ENCODE peak calls at places on chromosomes 2 and 18, in ten cellular contexts. One of them, this sample, is unnamed.

GRCh38 chr2:240959214-240959940 is 39.0 kb upstream of the SNED1 start:
- DNase-seq in foreskin fibroblast: no peak
- DNase-seq in A549: no peak
- DNase-seq in C1 segment of cervical spinal cord: no peak
- DNase-seq in stimulated activated CD4-positive, alpha-beta T cell treated with anti-CD3 and anti-CD28 coated beads, Interleukin-2, amount 100 ng/mL, for 48 hours: no peak
- DNase-seq in AG09309: no peak
- DNase-seq in stimulated activated CD8-positive, alpha-beta memory T cell treated with anti-CD3 and anti-CD28 coated beads, Interleukin-7, amount 100 ng/mL, for 24 hours: no peak
- DNase-seq in NCI-H774: no peak
- DNase-seq in fibroblast of gingiva: no peak
- DNase-seq in H7: peak
- DNase-seq in this sample: no peak

GRCh38 chr2:107263596-107264090 is 377.7 kb upstream of the ST6GAL2 start:
- DNase-seq in foreskin fibroblast: no peak
- DNase-seq in A549: no peak
- DNase-seq in C1 segment of cervical spinal cord: no peak
- DNase-seq in stimulated activated CD4-positive, alpha-beta T cell treated with anti-CD3 and anti-CD28 coated beads, Interleukin-2, amount 100 ng/mL, for 48 hours: no peak
- DNase-seq in AG09309: no peak
- DNase-seq in stimulated activated CD8-positive, alpha-beta memory T cell treated with anti-CD3 and anti-CD28 coated beads, Interleukin-7, amount 100 ng/mL, for 24 hours: no peak
- DNase-seq in NCI-H774: no peak
- DNase-seq in fibroblast of gingiva: no peak
- DNase-seq in H7: no peak
- DNase-seq in this sample: no peak

GRCh38 chr2:238299803-238300202 is 11.4 kb upstream of the PER2 start:
- DNase-seq in foreskin fibroblast: no peak
- DNase-seq in A549: peak
- DNase-seq in C1 segment of cervical spinal cord: no peak
- DNase-seq in stimulated activated CD4-positive, alpha-beta T cell treated with anti-CD3 and anti-CD28 coated beads, Interleukin-2, amount 100 ng/mL, for 48 hours: no peak
- DNase-seq in AG09309: no peak
- DNase-seq in stimulated activated CD8-positive, alpha-beta memory T cell treated with anti-CD3 and anti-CD28 coated beads, Interleukin-7, amount 100 ng/mL, for 24 hours: no peak
- DNase-seq in NCI-H774: no peak
- DNase-seq in fibroblast of gingiva: peak
- DNase-seq in H7: no peak
- DNase-seq in this sample: no peak

GRCh38 chr2:130366720-130367119 is 10.9 kb downstream of the PTPN18 start:
- DNase-seq in foreskin fibroblast: no peak
- DNase-seq in A549: no peak
- DNase-seq in C1 segment of cervical spinal cord: no peak
- DNase-seq in stimulated activated CD4-positive, alpha-beta T cell treated with anti-CD3 and anti-CD28 coated beads, Interleukin-2, amount 100 ng/mL, for 48 hours: no peak
- DNase-seq in AG09309: no peak
- DNase-seq in stimulated activated CD8-positive, alpha-beta memory T cell treated with anti-CD3 and anti-CD28 coated beads, Interleukin-7, amount 100 ng/mL, for 24 hours: no peak
- DNase-seq in NCI-H774: peak
- DNase-seq in fibroblast of gingiva: no peak
- DNase-seq in H7: no peak
- DNase-seq in this sample: no peak

GRCh38 chr18:79798999-79799370 is 1.2 kb downstream of the KCNG2 start:
- DNase-seq in foreskin fibroblast: no peak
- DNase-seq in A549: no peak
- DNase-seq in C1 segment of cervical spinal cord: no peak
- DNase-seq in stimulated activated CD4-positive, alpha-beta T cell treated with anti-CD3 and anti-CD28 coated beads, Interleukin-2, amount 100 ng/mL, for 48 hours: no peak
- DNase-seq in AG09309: no peak
- DNase-seq in stimulated activated CD8-positive, alpha-beta memory T cell treated with anti-CD3 and anti-CD28 coated beads, Interleukin-7, amount 100 ng/mL, for 24 hours: no peak
- DNase-seq in NCI-H774: no peak
- DNase-seq in fibroblast of gingiva: no peak
- DNase-seq in H7: peak
- DNase-seq in this sample: no peak

GRCh38 chr2:196653843-196654242 is 14.3 kb downstream of the CCDC150 start:
- DNase-seq in foreskin fibroblast: no peak
- DNase-seq in A549: no peak
- DNase-seq in C1 segment of cervical spinal cord: no peak
- DNase-seq in stimulated activated CD4-positive, alpha-beta T cell treated with anti-CD3 and anti-CD28 coated beads, Interleukin-2, amount 100 ng/mL, for 48 hours: no peak
- DNase-seq in AG09309: no peak
- DNase-seq in stimulated activated CD8-positive, alpha-beta memory T cell treated with anti-CD3 and anti-CD28 coated beads, Interleukin-7, amount 100 ng/mL, for 24 hours: no peak
- DNase-seq in NCI-H774: no peak
- DNase-seq in fibroblast of gingiva: no peak
- DNase-seq in H7: no peak
- DNase-seq in this sample: no peak

GRCh38 chr2:195535911-195536522 is 121.0 kb upstream of the SLC39A10 start:
- DNase-seq in foreskin fibroblast: no peak
- DNase-seq in A549: no peak
- DNase-seq in C1 segment of cervical spinal cord: no peak
- DNase-seq in stimulated activated CD4-positive, alpha-beta T cell treated with anti-CD3 and anti-CD28 coated beads, Interleukin-2, amount 100 ng/mL, for 48 hours: peak
- DNase-seq in AG09309: no peak
- DNase-seq in stimulated activated CD8-positive, alpha-beta memory T cell treated with anti-CD3 and anti-CD28 coated beads, Interleukin-7, amount 100 ng/mL, for 24 hours: peak
- DNase-seq in NCI-H774: no peak
- DNase-seq in fibroblast of gingiva: no peak
- DNase-seq in H7: no peak
- DNase-seq in this sample: peak

GRCh38 chr2:102147935-102148334 is 5.4 kb downstream of the IL1R1 start:
- DNase-seq in foreskin fibroblast: no peak
- DNase-seq in A549: no peak
- DNase-seq in C1 segment of cervical spinal cord: no peak
- DNase-seq in stimulated activated CD4-positive, alpha-beta T cell treated with anti-CD3 and anti-CD28 coated beads, Interleukin-2, amount 100 ng/mL, for 48 hours: peak
- DNase-seq in AG09309: no peak
- DNase-seq in stimulated activated CD8-positive, alpha-beta memory T cell treated with anti-CD3 and anti-CD28 coated beads, Interleukin-7, amount 100 ng/mL, for 24 hours: peak
- DNase-seq in NCI-H774: no peak
- DNase-seq in fibroblast of gingiva: no peak
- DNase-seq in H7: no peak
- DNase-seq in this sample: no peak

GRCh38 chr18:74616494-74616893 is 18.8 kb downstream of the ZNF407 start:
- DNase-seq in foreskin fibroblast: no peak
- DNase-seq in A549: no peak
- DNase-seq in C1 segment of cervical spinal cord: no peak
- DNase-seq in stimulated activated CD4-positive, alpha-beta T cell treated with anti-CD3 and anti-CD28 coated beads, Interleukin-2, amount 100 ng/mL, for 48 hours: no peak
- DNase-seq in AG09309: no peak
- DNase-seq in stimulated activated CD8-positive, alpha-beta memory T cell treated with anti-CD3 and anti-CD28 coated beads, Interleukin-7, amount 100 ng/mL, for 24 hours: no peak
- DNase-seq in NCI-H774: no peak
- DNase-seq in fibroblast of gingiva: no peak
- DNase-seq in H7: no peak
- DNase-seq in this sample: no peak

GRCh38 chr2:55165567-55165966 is 66.5 kb downstream of the CLHC1 start:
- DNase-seq in foreskin fibroblast: peak
- DNase-seq in A549: no peak
- DNase-seq in C1 segment of cervical spinal cord: no peak
- DNase-seq in stimulated activated CD4-positive, alpha-beta T cell treated with anti-CD3 and anti-CD28 coated beads, Interleukin-2, amount 100 ng/mL, for 48 hours: no peak
- DNase-seq in AG09309: no peak
- DNase-seq in stimulated activated CD8-positive, alpha-beta memory T cell treated with anti-CD3 and anti-CD28 coated beads, Interleukin-7, amount 100 ng/mL, for 24 hours: no peak
- DNase-seq in NCI-H774: no peak
- DNase-seq in fibroblast of gingiva: peak
- DNase-seq in H7: no peak
- DNase-seq in this sample: no peak

GRCh38 chr2:227163445-227163997 is 484 bp downstream of the COL4A4 start:
- DNase-seq in foreskin fibroblast: no peak
- DNase-seq in A549: peak
- DNase-seq in C1 segment of cervical spinal cord: no peak
- DNase-seq in stimulated activated CD4-positive, alpha-beta T cell treated with anti-CD3 and anti-CD28 coated beads, Interleukin-2, amount 100 ng/mL, for 48 hours: no peak
- DNase-seq in AG09309: no peak
- DNase-seq in stimulated activated CD8-positive, alpha-beta memory T cell treated with anti-CD3 and anti-CD28 coated beads, Interleukin-7, amount 100 ng/mL, for 24 hours: no peak
- DNase-seq in NCI-H774: no peak
- DNase-seq in fibroblast of gingiva: no peak
- DNase-seq in H7: peak
- DNase-seq in this sample: no peak

GRCh38 chr18:22606563-22607283 is 189.0 kb upstream of the CTAGE1 start:
- DNase-seq in foreskin fibroblast: no peak
- DNase-seq in A549: no peak
- DNase-seq in C1 segment of cervical spinal cord: no peak
- DNase-seq in stimulated activated CD4-positive, alpha-beta T cell treated with anti-CD3 and anti-CD28 coated beads, Interleukin-2, amount 100 ng/mL, for 48 hours: no peak
- DNase-seq in AG09309: no peak
- DNase-seq in stimulated activated CD8-positive, alpha-beta memory T cell treated with anti-CD3 and anti-CD28 coated beads, Interleukin-7, amount 100 ng/mL, for 24 hours: no peak
- DNase-seq in NCI-H774: no peak
- DNase-seq in fibroblast of gingiva: no peak
- DNase-seq in H7: peak
- DNase-seq in this sample: no peak

GRCh38 chr2:5057895-5058294 is 634.3 kb upstream of the SOX11 start:
- DNase-seq in foreskin fibroblast: no peak
- DNase-seq in A549: no peak
- DNase-seq in C1 segment of cervical spinal cord: no peak
- DNase-seq in stimulated activated CD4-positive, alpha-beta T cell treated with anti-CD3 and anti-CD28 coated beads, Interleukin-2, amount 100 ng/mL, for 48 hours: no peak
- DNase-seq in AG09309: no peak
- DNase-seq in stimulated activated CD8-positive, alpha-beta memory T cell treated with anti-CD3 and anti-CD28 coated beads, Interleukin-7, amount 100 ng/mL, for 24 hours: no peak
- DNase-seq in NCI-H774: peak
- DNase-seq in fibroblast of gingiva: no peak
- DNase-seq in H7: no peak
- DNase-seq in this sample: no peak

GRCh38 chr2:105329561-105330495 is at the start of gene TGFBRAP1:
- DNase-seq in foreskin fibroblast: peak
- DNase-seq in A549: peak
- DNase-seq in C1 segment of cervical spinal cord: peak
- DNase-seq in stimulated activated CD4-positive, alpha-beta T cell treated with anti-CD3 and anti-CD28 coated beads, Interleukin-2, amount 100 ng/mL, for 48 hours: peak
- DNase-seq in AG09309: no peak
- DNase-seq in stimulated activated CD8-positive, alpha-beta memory T cell treated with anti-CD3 and anti-CD28 coated beads, Interleukin-7, amount 100 ng/mL, for 24 hours: no peak
- DNase-seq in NCI-H774: peak
- DNase-seq in fibroblast of gingiva: peak
- DNase-seq in H7: peak
- DNase-seq in this sample: peak

GRCh38 chr18:41524674-41525470 is 430.2 kb upstream of the PIK3C3 start:
- DNase-seq in foreskin fibroblast: no peak
- DNase-seq in A549: no peak
- DNase-seq in C1 segment of cervical spinal cord: no peak
- DNase-seq in stimulated activated CD4-positive, alpha-beta T cell treated with anti-CD3 and anti-CD28 coated beads, Interleukin-2, amount 100 ng/mL, for 48 hours: no peak
- DNase-seq in AG09309: no peak
- DNase-seq in stimulated activated CD8-positive, alpha-beta memory T cell treated with anti-CD3 and anti-CD28 coated beads, Interleukin-7, amount 100 ng/mL, for 24 hours: no peak
- DNase-seq in NCI-H774: no peak
- DNase-seq in fibroblast of gingiva: no peak
- DNase-seq in H7: no peak
- DNase-seq in this sample: no peak

GRCh38 chr2:17538022-17538843 is 2.3 kb upstream of the VSNL1 start:
- DNase-seq in foreskin fibroblast: peak
- DNase-seq in A549: peak
- DNase-seq in C1 segment of cervical spinal cord: no peak
- DNase-seq in stimulated activated CD4-positive, alpha-beta T cell treated with anti-CD3 and anti-CD28 coated beads, Interleukin-2, amount 100 ng/mL, for 48 hours: no peak
- DNase-seq in AG09309: no peak
- DNase-seq in stimulated activated CD8-positive, alpha-beta memory T cell treated with anti-CD3 and anti-CD28 coated beads, Interleukin-7, amount 100 ng/mL, for 24 hours: no peak
- DNase-seq in NCI-H774: no peak
- DNase-seq in fibroblast of gingiva: no peak
- DNase-seq in H7: peak
- DNase-seq in this sample: no peak

GRCh38 chr18:32772580-32773186 is at the start of gene KLHL14:
- DNase-seq in foreskin fibroblast: no peak
- DNase-seq in A549: no peak
- DNase-seq in C1 segment of cervical spinal cord: no peak
- DNase-seq in stimulated activated CD4-positive, alpha-beta T cell treated with anti-CD3 and anti-CD28 coated beads, Interleukin-2, amount 100 ng/mL, for 48 hours: no peak
- DNase-seq in AG09309: no peak
- DNase-seq in stimulated activated CD8-positive, alpha-beta memory T cell treated with anti-CD3 and anti-CD28 coated beads, Interleukin-7, amount 100 ng/mL, for 24 hours: no peak
- DNase-seq in NCI-H774: no peak
- DNase-seq in fibroblast of gingiva: no peak
- DNase-seq in H7: peak
- DNase-seq in this sample: no peak

GRCh38 chr2:113850687-113851086 is 39.2 kb upstream of the ACTR3 start:
- DNase-seq in foreskin fibroblast: no peak
- DNase-seq in A549: no peak
- DNase-seq in C1 segment of cervical spinal cord: no peak
- DNase-seq in stimulated activated CD4-positive, alpha-beta T cell treated with anti-CD3 and anti-CD28 coated beads, Interleukin-2, amount 100 ng/mL, for 48 hours: no peak
- DNase-seq in AG09309: no peak
- DNase-seq in stimulated activated CD8-positive, alpha-beta memory T cell treated with anti-CD3 and anti-CD28 coated beads, Interleukin-7, amount 100 ng/mL, for 24 hours: no peak
- DNase-seq in NCI-H774: no peak
- DNase-seq in fibroblast of gingiva: no peak
- DNase-seq in H7: no peak
- DNase-seq in this sample: no peak

GRCh38 chr2:230873670-230874401 is 9.1 kb downstream of the ITM2C start:
- DNase-seq in foreskin fibroblast: no peak
- DNase-seq in A549: no peak
- DNase-seq in C1 segment of cervical spinal cord: no peak
- DNase-seq in stimulated activated CD4-positive, alpha-beta T cell treated with anti-CD3 and anti-CD28 coated beads, Interleukin-2, amount 100 ng/mL, for 48 hours: no peak
- DNase-seq in AG09309: no peak
- DNase-seq in stimulated activated CD8-positive, alpha-beta memory T cell treated with anti-CD3 and anti-CD28 coated beads, Interleukin-7, amount 100 ng/mL, for 24 hours: no peak
- DNase-seq in NCI-H774: no peak
- DNase-seq in fibroblast of gingiva: no peak
- DNase-seq in H7: no peak
- DNase-seq in this sample: no peak

GRCh38 chr2:77823028-77823427 is 300.9 kb upstream of the LRRTM4 start:
- DNase-seq in foreskin fibroblast: no peak
- DNase-seq in A549: no peak
- DNase-seq in C1 segment of cervical spinal cord: no peak
- DNase-seq in stimulated activated CD4-positive, alpha-beta T cell treated with anti-CD3 and anti-CD28 coated beads, Interleukin-2, amount 100 ng/mL, for 48 hours: no peak
- DNase-seq in AG09309: no peak
- DNase-seq in stimulated activated CD8-positive, alpha-beta memory T cell treated with anti-CD3 and anti-CD28 coated beads, Interleukin-7, amount 100 ng/mL, for 24 hours: no peak
- DNase-seq in NCI-H774: no peak
- DNase-seq in fibroblast of gingiva: no peak
- DNase-seq in H7: no peak
- DNase-seq in this sample: no peak

GRCh38 chr2:75464348-75464946 is 96.3 kb downstream of the EVA1A start:
- DNase-seq in foreskin fibroblast: peak
- DNase-seq in A549: peak
- DNase-seq in C1 segment of cervical spinal cord: no peak
- DNase-seq in stimulated activated CD4-positive, alpha-beta T cell treated with anti-CD3 and anti-CD28 coated beads, Interleukin-2, amount 100 ng/mL, for 48 hours: no peak
- DNase-seq in AG09309: no peak
- DNase-seq in stimulated activated CD8-positive, alpha-beta memory T cell treated with anti-CD3 and anti-CD28 coated beads, Interleukin-7, amount 100 ng/mL, for 24 hours: no peak
- DNase-seq in NCI-H774: peak
- DNase-seq in fibroblast of gingiva: peak
- DNase-seq in H7: no peak
- DNase-seq in this sample: no peak

GRCh38 chr2:237673130-237673921 is 45.9 kb downstream of the LRRFIP1 start:
- DNase-seq in foreskin fibroblast: no peak
- DNase-seq in A549: peak
- DNase-seq in C1 segment of cervical spinal cord: no peak
- DNase-seq in stimulated activated CD4-positive, alpha-beta T cell treated with anti-CD3 and anti-CD28 coated beads, Interleukin-2, amount 100 ng/mL, for 48 hours: peak
- DNase-seq in AG09309: no peak
- DNase-seq in stimulated activated CD8-positive, alpha-beta memory T cell treated with anti-CD3 and anti-CD28 coated beads, Interleukin-7, amount 100 ng/mL, for 24 hours: peak
- DNase-seq in NCI-H774: peak
- DNase-seq in fibroblast of gingiva: peak
- DNase-seq in H7: peak
- DNase-seq in this sample: peak

GRCh38 chr2:128288781-128289180 is 29.9 kb downstream of the HS6ST1 start:
- DNase-seq in foreskin fibroblast: no peak
- DNase-seq in A549: no peak
- DNase-seq in C1 segment of cervical spinal cord: no peak
- DNase-seq in stimulated activated CD4-positive, alpha-beta T cell treated with anti-CD3 and anti-CD28 coated beads, Interleukin-2, amount 100 ng/mL, for 48 hours: no peak
- DNase-seq in AG09309: no peak
- DNase-seq in stimulated activated CD8-positive, alpha-beta memory T cell treated with anti-CD3 and anti-CD28 coated beads, Interleukin-7, amount 100 ng/mL, for 24 hours: no peak
- DNase-seq in NCI-H774: no peak
- DNase-seq in fibroblast of gingiva: no peak
- DNase-seq in H7: no peak
- DNase-seq in this sample: no peak

GRCh38 chr2:135913726-135914365 is 37.6 kb upstream of the MCM6 start:
- DNase-seq in foreskin fibroblast: no peak
- DNase-seq in A549: peak
- DNase-seq in C1 segment of cervical spinal cord: no peak
- DNase-seq in stimulated activated CD4-positive, alpha-beta T cell treated with anti-CD3 and anti-CD28 coated beads, Interleukin-2, amount 100 ng/mL, for 48 hours: peak
- DNase-seq in AG09309: no peak
- DNase-seq in stimulated activated CD8-positive, alpha-beta memory T cell treated with anti-CD3 and anti-CD28 coated beads, Interleukin-7, amount 100 ng/mL, for 24 hours: no peak
- DNase-seq in NCI-H774: peak
- DNase-seq in fibroblast of gingiva: peak
- DNase-seq in H7: peak
- DNase-seq in this sample: peak

GRCh38 chr18:78071146-78071710 is 821.6 kb downstream of the GALR1 start:
- DNase-seq in foreskin fibroblast: no peak
- DNase-seq in A549: no peak
- DNase-seq in C1 segment of cervical spinal cord: no peak
- DNase-seq in stimulated activated CD4-positive, alpha-beta T cell treated with anti-CD3 and anti-CD28 coated beads, Interleukin-2, amount 100 ng/mL, for 48 hours: no peak
- DNase-seq in AG09309: no peak
- DNase-seq in stimulated activated CD8-positive, alpha-beta memory T cell treated with anti-CD3 and anti-CD28 coated beads, Interleukin-7, amount 100 ng/mL, for 24 hours: no peak
- DNase-seq in NCI-H774: no peak
- DNase-seq in fibroblast of gingiva: no peak
- DNase-seq in H7: no peak
- DNase-seq in this sample: no peak

GRCh38 chr2:23287250-23287704 is 97.7 kb upstream of the KLHL29 start:
- DNase-seq in foreskin fibroblast: no peak
- DNase-seq in A549: no peak
- DNase-seq in C1 segment of cervical spinal cord: no peak
- DNase-seq in stimulated activated CD4-positive, alpha-beta T cell treated with anti-CD3 and anti-CD28 coated beads, Interleukin-2, amount 100 ng/mL, for 48 hours: no peak
- DNase-seq in AG09309: peak
- DNase-seq in stimulated activated CD8-positive, alpha-beta memory T cell treated with anti-CD3 and anti-CD28 coated beads, Interleukin-7, amount 100 ng/mL, for 24 hours: no peak
- DNase-seq in NCI-H774: no peak
- DNase-seq in fibroblast of gingiva: peak
- DNase-seq in H7: no peak
- DNase-seq in this sample: no peak

GRCh38 chr2:212357606-212358005 is 181.0 kb downstream of the ERBB4 start:
- DNase-seq in foreskin fibroblast: no peak
- DNase-seq in A549: no peak
- DNase-seq in C1 segment of cervical spinal cord: no peak
- DNase-seq in stimulated activated CD4-positive, alpha-beta T cell treated with anti-CD3 and anti-CD28 coated beads, Interleukin-2, amount 100 ng/mL, for 48 hours: no peak
- DNase-seq in AG09309: no peak
- DNase-seq in stimulated activated CD8-positive, alpha-beta memory T cell treated with anti-CD3 and anti-CD28 coated beads, Interleukin-7, amount 100 ng/mL, for 24 hours: no peak
- DNase-seq in NCI-H774: no peak
- DNase-seq in fibroblast of gingiva: no peak
- DNase-seq in H7: no peak
- DNase-seq in this sample: no peak

GRCh38 chr2:108605947-108606346 is 71.7 kb downstream of the LIMS1 start:
- DNase-seq in foreskin fibroblast: no peak
- DNase-seq in A549: no peak
- DNase-seq in C1 segment of cervical spinal cord: no peak
- DNase-seq in stimulated activated CD4-positive, alpha-beta T cell treated with anti-CD3 and anti-CD28 coated beads, Interleukin-2, amount 100 ng/mL, for 48 hours: no peak
- DNase-seq in AG09309: no peak
- DNase-seq in stimulated activated CD8-positive, alpha-beta memory T cell treated with anti-CD3 and anti-CD28 coated beads, Interleukin-7, amount 100 ng/mL, for 24 hours: no peak
- DNase-seq in NCI-H774: no peak
- DNase-seq in fibroblast of gingiva: no peak
- DNase-seq in H7: no peak
- DNase-seq in this sample: no peak